ENCODE peak calls at places on chromosomes 2 and 18, in ten cellular contexts. One of them, this sample, is unnamed.

GRCh38 chr18:41761329-41762028 is 193.6 kb upstream of the PIK3C3 start:
- DNase-seq in astrocyte of the cerebellum: peak
- DNase-seq in omental fat pad: no peak
- DNase-seq in adrenal gland: no peak
- DNase-seq in tibial artery: no peak
- DNase-seq in left ventricle myocardium inferior: no peak
- DNase-seq in IMR-90: peak
- DNase-seq in GM06990: no peak
- DNase-seq in foreskin fibroblast: peak
- DNase-seq in mammary epithelial cell: peak
- DNase-seq in this sample: peak

GRCh38 chr2:27306136-27306535 is 2.1 kb downstream of the UCN start:
- DNase-seq in astrocyte of the cerebellum: no peak
- DNase-seq in omental fat pad: no peak
- DNase-seq in adrenal gland: no peak
- DNase-seq in foreskin fibroblast: no peak
- DNase-seq in mammary epithelial cell: no peak
- DNase-seq in left ventricle myocardium inferior: no peak
- DNase-seq in tibial artery: no peak
- DNase-seq in GM06990: no peak
- DNase-seq in IMR-90: no peak
- DNase-seq in this sample: no peak

GRCh38 chr18:35345460-35345921 is 1.3 kb upstream of the ZNF24 start:
- DNase-seq in IMR-90: no peak
- DNase-seq in left ventricle myocardium inferior: no peak
- DNase-seq in GM06990: no peak
- DNase-seq in astrocyte of the cerebellum: peak
- DNase-seq in mammary epithelial cell: no peak
- DNase-seq in tibial artery: no peak
- DNase-seq in omental fat pad: no peak
- DNase-seq in foreskin fibroblast: peak
- DNase-seq in adrenal gland: peak
- DNase-seq in this sample: no peak

GRCh38 chr2:98538280-98539041 is 69.9 kb downstream of the COA5 start:
- DNase-seq in IMR-90: peak
- DNase-seq in GM06990: no peak
- DNase-seq in mammary epithelial cell: no peak
- DNase-seq in omental fat pad: no peak
- DNase-seq in astrocyte of the cerebellum: peak
- DNase-seq in foreskin fibroblast: no peak
- DNase-seq in tibial artery: no peak
- DNase-seq in left ventricle myocardium inferior: no peak
- DNase-seq in adrenal gland: peak
- DNase-seq in this sample: no peak

GRCh38 chr18:78192044-78192443 is 787.6 kb upstream of the SALL3 start:
- DNase-seq in astrocyte of the cerebellum: no peak
- DNase-seq in left ventricle myocardium inferior: no peak
- DNase-seq in foreskin fibroblast: no peak
- DNase-seq in tibial artery: no peak
- DNase-seq in mammary epithelial cell: no peak
- DNase-seq in adrenal gland: peak
- DNase-seq in IMR-90: no peak
- DNase-seq in omental fat pad: no peak
- DNase-seq in GM06990: no peak
- DNase-seq in this sample: no peak

GRCh38 chr2:20596193-20596972 is 54.5 kb downstream of the HS1BP3 start:
- DNase-seq in omental fat pad: no peak
- DNase-seq in left ventricle myocardium inferior: no peak
- DNase-seq in astrocyte of the cerebellum: no peak
- DNase-seq in IMR-90: no peak
- DNase-seq in mammary epithelial cell: no peak
- DNase-seq in foreskin fibroblast: no peak
- DNase-seq in GM06990: no peak
- DNase-seq in adrenal gland: no peak
- DNase-seq in tibial artery: peak
- DNase-seq in this sample: no peak

GRCh38 chr2:165725421-165725820 is 68.6 kb downstream of the GALNT3 start:
- DNase-seq in adrenal gland: no peak
- DNase-seq in left ventricle myocardium inferior: no peak
- DNase-seq in IMR-90: peak
- DNase-seq in mammary epithelial cell: peak
- DNase-seq in foreskin fibroblast: peak
- DNase-seq in GM06990: no peak
- DNase-seq in tibial artery: no peak
- DNase-seq in omental fat pad: no peak
- DNase-seq in astrocyte of the cerebellum: peak
- DNase-seq in this sample: peak

GRCh38 chr2:72115361-72116080 is 32.1 kb downstream of the CYP26B1 start:
- DNase-seq in mammary epithelial cell: peak
- DNase-seq in astrocyte of the cerebellum: peak
- DNase-seq in omental fat pad: peak
- DNase-seq in foreskin fibroblast: peak
- DNase-seq in left ventricle myocardium inferior: no peak
- DNase-seq in adrenal gland: peak
- DNase-seq in tibial artery: peak
- DNase-seq in GM06990: no peak
- DNase-seq in IMR-90: peak
- DNase-seq in this sample: peak

GRCh38 chr2:68245066-68245465 is 7.3 kb downstream of the PPP3R1 start:
- DNase-seq in tibial artery: no peak
- DNase-seq in adrenal gland: no peak
- DNase-seq in mammary epithelial cell: no peak
- DNase-seq in astrocyte of the cerebellum: no peak
- DNase-seq in GM06990: no peak
- DNase-seq in IMR-90: no peak
- DNase-seq in left ventricle myocardium inferior: no peak
- DNase-seq in omental fat pad: no peak
- DNase-seq in foreskin fibroblast: no peak
- DNase-seq in this sample: no peak

GRCh38 chr2:189287982-189288494 is 108.5 kb upstream of the COL5A2 start:
- DNase-seq in left ventricle myocardium inferior: no peak
- DNase-seq in GM06990: peak
- DNase-seq in mammary epithelial cell: peak
- DNase-seq in IMR-90: peak
- DNase-seq in omental fat pad: no peak
- DNase-seq in adrenal gland: no peak
- DNase-seq in astrocyte of the cerebellum: peak
- DNase-seq in foreskin fibroblast: peak
- DNase-seq in tibial artery: no peak
- DNase-seq in this sample: peak

GRCh38 chr2:112958428-112959108 is 19.2 kb upstream of the IL36G start:
- DNase-seq in astrocyte of the cerebellum: peak
- DNase-seq in foreskin fibroblast: peak
- DNase-seq in omental fat pad: no peak
- DNase-seq in tibial artery: no peak
- DNase-seq in IMR-90: peak
- DNase-seq in GM06990: no peak
- DNase-seq in adrenal gland: peak
- DNase-seq in mammary epithelial cell: peak
- DNase-seq in left ventricle myocardium inferior: no peak
- DNase-seq in this sample: peak

GRCh38 chr2:158034198-158034831 is 67.4 kb upstream of the UPP2 start:
- DNase-seq in tibial artery: no peak
- DNase-seq in omental fat pad: no peak
- DNase-seq in mammary epithelial cell: peak
- DNase-seq in IMR-90: peak
- DNase-seq in adrenal gland: peak
- DNase-seq in astrocyte of the cerebellum: peak
- DNase-seq in GM06990: peak
- DNase-seq in left ventricle myocardium inferior: no peak
- DNase-seq in foreskin fibroblast: peak
- DNase-seq in this sample: peak

GRCh38 chr2:119545076-119545475 is 827 bp downstream of the CFAP221 start:
- DNase-seq in astrocyte of the cerebellum: no peak
- DNase-seq in foreskin fibroblast: no peak
- DNase-seq in omental fat pad: no peak
- DNase-seq in IMR-90: no peak
- DNase-seq in tibial artery: no peak
- DNase-seq in adrenal gland: no peak
- DNase-seq in left ventricle myocardium inferior: no peak
- DNase-seq in mammary epithelial cell: no peak
- DNase-seq in GM06990: no peak
- DNase-seq in this sample: no peak

GRCh38 chr2:219314804-219315468 is 5.7 kb upstream of the PTPRN start:
- DNase-seq in left ventricle myocardium inferior: no peak
- DNase-seq in mammary epithelial cell: no peak
- DNase-seq in foreskin fibroblast: peak
- DNase-seq in omental fat pad: no peak
- DNase-seq in IMR-90: peak
- DNase-seq in astrocyte of the cerebellum: no peak
- DNase-seq in tibial artery: peak
- DNase-seq in adrenal gland: no peak
- DNase-seq in GM06990: no peak
- DNase-seq in this sample: no peak

GRCh38 chr2:67561411-67561965 is 164.4 kb downstream of the ETAA1 start:
- DNase-seq in foreskin fibroblast: peak
- DNase-seq in left ventricle myocardium inferior: peak
- DNase-seq in omental fat pad: no peak
- DNase-seq in GM06990: no peak
- DNase-seq in adrenal gland: peak
- DNase-seq in mammary epithelial cell: peak
- DNase-seq in astrocyte of the cerebellum: no peak
- DNase-seq in tibial artery: no peak
- DNase-seq in IMR-90: peak
- DNase-seq in this sample: peak

DNA sequence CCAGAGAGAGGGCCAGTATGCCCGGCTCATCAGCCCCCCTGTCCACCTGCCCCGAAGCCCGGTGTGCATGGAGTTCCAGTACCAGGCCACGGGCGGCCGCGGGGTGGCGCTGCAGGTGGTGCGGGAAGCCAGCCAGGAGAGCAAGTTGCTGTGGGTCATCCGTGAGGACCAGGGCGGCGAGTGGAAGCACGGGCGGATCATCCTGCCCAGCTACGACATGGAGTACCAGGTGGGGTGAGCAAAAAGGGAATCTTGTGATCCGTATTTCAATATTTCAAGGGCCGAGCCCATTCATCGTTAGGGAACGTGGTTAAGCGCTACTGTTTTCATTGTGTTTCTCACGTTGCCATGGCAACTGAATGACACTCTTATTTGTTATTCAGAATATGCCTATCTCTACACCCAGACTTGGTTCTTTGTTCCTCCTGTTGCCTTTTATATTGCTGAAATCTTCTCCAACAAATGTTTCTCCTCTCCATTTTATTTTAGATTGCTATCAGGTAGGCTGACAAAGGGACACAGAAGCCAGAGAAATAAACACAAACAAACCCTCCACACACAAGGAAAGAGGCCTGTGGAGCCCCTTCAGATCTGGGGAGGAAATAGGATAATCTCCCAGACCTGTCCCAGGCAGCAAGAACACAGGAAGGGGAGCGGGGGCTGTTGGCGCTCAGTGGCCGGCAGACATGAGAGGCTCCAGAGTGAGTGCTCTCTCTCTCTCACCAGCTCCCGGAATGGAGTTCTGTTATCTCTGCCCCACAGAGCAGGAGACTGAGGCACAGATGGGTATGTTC is 81.6 kb downstream of the NRP2 start:
- DNase-seq in astrocyte of the cerebellum: peak
- DNase-seq in adrenal gland: peak
- DNase-seq in GM06990: peak
- DNase-seq in tibial artery: peak
- DNase-seq in foreskin fibroblast: peak
- DNase-seq in left ventricle myocardium inferior: peak
- DNase-seq in mammary epithelial cell: no peak
- DNase-seq in IMR-90: peak
- DNase-seq in omental fat pad: no peak
- DNase-seq in this sample: peak
- TF ChIP-seq CTCF in astrocyte of the cerebellum: peak
- TF ChIP-seq CTCF in adrenal gland: no peak
- TF ChIP-seq CTCF in GM06990: peak
- TF ChIP-seq CTCF in tibial artery: peak
- TF ChIP-seq CTCF in foreskin fibroblast: peak
- TF ChIP-seq CTCF in left ventricle myocardium inferior: peak
- TF ChIP-seq CTCF in mammary epithelial cell: peak
- TF ChIP-seq CTCF in IMR-90: peak
- TF ChIP-seq CTCF in omental fat pad: no peak
- TF ChIP-seq CTCF in this sample: peak

GRCh38 chr18:45441110-45441842 is 174.0 kb upstream of the SLC14A2 start:
- DNase-seq in omental fat pad: no peak
- DNase-seq in left ventricle myocardium inferior: no peak
- DNase-seq in IMR-90: peak
- DNase-seq in astrocyte of the cerebellum: no peak
- DNase-seq in foreskin fibroblast: peak
- DNase-seq in adrenal gland: no peak
- DNase-seq in mammary epithelial cell: peak
- DNase-seq in tibial artery: no peak
- DNase-seq in GM06990: no peak
- DNase-seq in this sample: peak
- TF ChIP-seq CTCF in omental fat pad: no peak
- TF ChIP-seq CTCF in left ventricle myocardium inferior: peak
- TF ChIP-seq CTCF in IMR-90: peak
- TF ChIP-seq CTCF in astrocyte of the cerebellum: peak
- TF ChIP-seq CTCF in foreskin fibroblast: peak
- TF ChIP-seq CTCF in adrenal gland: no peak
- TF ChIP-seq CTCF in mammary epithelial cell: peak
- TF ChIP-seq CTCF in tibial artery: peak
- TF ChIP-seq CTCF in GM06990: no peak
- TF ChIP-seq CTCF in this sample: peak

GRCh38 chr2:184611221-184612085 is 13.1 kb downstream of the ZNF804A start:
- DNase-seq in IMR-90: peak
- DNase-seq in adrenal gland: no peak
- DNase-seq in tibial artery: no peak
- DNase-seq in astrocyte of the cerebellum: no peak
- DNase-seq in left ventricle myocardium inferior: no peak
- DNase-seq in omental fat pad: no peak
- DNase-seq in GM06990: no peak
- DNase-seq in mammary epithelial cell: peak
- DNase-seq in foreskin fibroblast: peak
- DNase-seq in this sample: peak
- TF ChIP-seq CTCF in IMR-90: peak
- TF ChIP-seq CTCF in adrenal gland: peak
- TF ChIP-seq CTCF in tibial artery: no peak
- TF ChIP-seq CTCF in astrocyte of the cerebellum: no peak
- TF ChIP-seq CTCF in left ventricle myocardium inferior: peak
- TF ChIP-seq CTCF in omental fat pad: no peak
- TF ChIP-seq CTCF in GM06990: no peak
- TF ChIP-seq CTCF in mammary epithelial cell: peak
- TF ChIP-seq CTCF in foreskin fibroblast: peak
- TF ChIP-seq CTCF in this sample: peak

DNA sequence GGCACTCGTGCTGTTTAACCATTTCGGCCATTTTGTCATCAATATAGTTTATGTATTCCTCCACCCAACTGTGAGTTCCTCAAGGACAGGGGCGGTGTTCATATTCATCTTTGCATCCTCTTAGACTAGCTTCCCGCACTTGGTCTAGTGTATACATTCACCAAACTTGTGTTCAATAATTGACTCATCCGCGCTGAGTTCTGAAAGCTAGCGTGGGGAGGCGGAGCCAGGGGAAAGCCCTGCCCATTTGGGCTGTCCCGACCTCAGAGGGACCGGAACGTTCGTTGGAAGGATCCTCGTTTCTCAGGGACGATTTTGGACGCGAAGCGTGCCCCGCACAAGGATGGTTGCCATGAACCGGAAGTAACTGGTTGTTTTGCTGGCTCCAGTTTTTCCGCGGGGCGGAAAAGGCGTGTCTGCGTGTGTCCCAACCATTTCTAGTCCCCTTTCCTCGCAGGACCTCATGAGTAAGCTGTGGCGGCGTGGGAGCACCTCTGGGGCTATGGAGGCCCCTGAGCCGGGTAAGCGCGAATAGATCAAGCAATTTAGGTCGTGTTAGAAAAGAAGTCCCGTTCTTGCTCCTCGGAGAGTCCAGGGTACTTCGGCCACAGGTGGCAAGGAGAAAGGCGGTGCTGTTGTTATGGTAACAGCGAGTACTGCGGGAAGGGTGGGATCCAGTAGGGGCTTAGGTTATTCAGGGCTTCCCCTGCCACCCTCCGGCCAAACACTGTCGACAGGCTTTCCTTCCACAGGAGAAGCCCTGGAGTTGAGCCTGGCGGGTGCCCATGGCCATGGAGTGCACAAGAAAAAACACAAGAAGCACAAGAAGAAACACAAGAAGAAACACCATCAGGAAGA is at the start of gene INO80B:
- DNase-seq in omental fat pad: peak
- DNase-seq in GM06990: peak
- DNase-seq in foreskin fibroblast: peak
- DNase-seq in mammary epithelial cell: peak
- DNase-seq in astrocyte of the cerebellum: peak
- DNase-seq in IMR-90: peak
- DNase-seq in tibial artery: peak
- DNase-seq in left ventricle myocardium inferior: peak
- DNase-seq in adrenal gland: peak
- DNase-seq in this sample: peak
- TF ChIP-seq CTCF in omental fat pad: no peak
- TF ChIP-seq CTCF in GM06990: no peak
- TF ChIP-seq CTCF in foreskin fibroblast: no peak
- TF ChIP-seq CTCF in mammary epithelial cell: no peak
- TF ChIP-seq CTCF in astrocyte of the cerebellum: no peak
- TF ChIP-seq CTCF in IMR-90: no peak
- TF ChIP-seq CTCF in tibial artery: no peak
- TF ChIP-seq CTCF in left ventricle myocardium inferior: no peak
- TF ChIP-seq CTCF in adrenal gland: no peak
- TF ChIP-seq CTCF in this sample: no peak